ENCODE peak calls at places on chromosome 22, in four cellular contexts. D is GM12891, N is K562, R is GM12878. L is an unnamed sample.

GRCh38 chr22:31692186-31692886 is 30.3 kb upstream of the PISD start:
- DNase-seq in D (no peak), N (no peak), R (no peak), L (no peak)

GRCh38 chr22:32364210-32364609 is 6.5 kb downstream of the RFPL3 start:
- DNase-seq in D (no peak), N (no peak), R (no peak), L (no peak)

GRCh38 chr22:45104313-45104712 is 59.4 kb upstream of the NUP50 start:
- DNase-seq in D (no peak), N (no peak), R (no peak), L (no peak)

GRCh38 chr22:30927806-30928205 is 40.8 kb downstream of the MORC2 start:
- DNase-seq in D (no peak), N (no peak), R (no peak), L (no peak)

GRCh38 chr22:49877642-49878041 is 24.0 kb downstream of the ZBED4 start:
- DNase-seq in D (no peak), N (no peak), R (no peak), L (no peak)

GRCh38 chr22:45162531-45162930 is 1.2 kb upstream of the NUP50 start:
- DNase-seq in D (no peak), N (no peak), R (no peak), L (no peak)

GRCh38 chr22:46172522-46172921 is 22.2 kb downstream of the PPARA start:
- DNase-seq in D (no peak), N (no peak), R (no peak), L (no peak)

GRCh38 chr22:27642104-27642800 is 159.3 kb downstream of the MN1 start:
- DNase-seq in D (no peak), N (peak), R (no peak), L (no peak)

GRCh38 chr22:17968126-17968525 is 56.2 kb downstream of the MICAL3 start:
- DNase-seq in D (no peak), N (no peak), R (no peak), L (no peak)

GRCh38 chr22:17339095-17339693 is 30.1 kb upstream of the CECR2 start:
- DNase-seq in D (no peak), N (no peak), R (no peak), L (no peak)

GRCh38 chr22:20604092-20604747 is 96.8 kb downstream of the MED15 start:
- DNase-seq in D (no peak), N (no peak), R (no peak), L (no peak)

GRCh38 chr22:50468626-50469025 is 6.2 kb downstream of the SBF1 start:
- DNase-seq in D (no peak), N (no peak), R (no peak), L (no peak)

GRCh38 chr22:34997921-34998320 is 68.0 kb upstream of the ISX start:
- DNase-seq in D (no peak), N (no peak), R (no peak), L (no peak)

GRCh38 chr22:50233223-50233622 is 11.6 kb downstream of the TUBGCP6 start:
- DNase-seq in D (no peak), N (no peak), R (no peak), L (no peak)

GRCh38 chr22:49724030-49724892 is 103.4 kb downstream of the BRD1 start:
- DNase-seq in D (no peak), N (peak), R (no peak), L (no peak)

GRCh38 chr22:28247667-28248363 is 328.8 kb upstream of the PITPNB start:
- DNase-seq in D (no peak), N (peak), R (no peak), L (no peak)

GRCh38 chr22:35638408-35638807 is 9.8 kb upstream of the APOL6 start:
- DNase-seq in D (no peak), N (no peak), R (no peak), L (no peak)

GRCh38 chr22:23827351-23827995 is 11.3 kb downstream of the DERL3 start:
- DNase-seq in D (no peak), N (no peak), R (no peak), L (no peak)

GRCh38 chr22:50371101-50371648 is 28.0 kb downstream of the PPP6R2 start:
- DNase-seq in D (no peak), N (no peak), R (no peak), L (no peak)

GRCh38 chr22:45163074-45163416 is 680 bp upstream of the NUP50 start:
- DNase-seq in D (peak), N (peak), R (no peak), L (peak)

GRCh38 chr22:16774911-16775529 is 50.2 kb downstream of the XKR3 start:
- DNase-seq in D (no peak), N (no peak), R (no peak), L (no peak)

GRCh38 chr22:36395922-36396321 is 8.2 kb upstream of the MYH9 start:
- DNase-seq in D (no peak), N (no peak), R (no peak), L (no peak)

GRCh38 chr22:49147617-49148175 is 680.0 kb downstream of the BRD1 start:
- DNase-seq in D (no peak), N (no peak), R (no peak), L (no peak)

GRCh38 chr22:49553076-49553475 is 274.6 kb downstream of the BRD1 start:
- DNase-seq in D (no peak), N (no peak), R (no peak), L (no peak)

GRCh38 chr22:48827228-48827810 is 1000.4 kb downstream of the BRD1 start:
- DNase-seq in D (no peak), N (no peak), R (no peak), L (no peak)

GRCh38 chr22:35344956-35345690 is 35.8 kb upstream of the HMOX1 start:
- DNase-seq in D (no peak), N (no peak), R (no peak), L (no peak)

GRCh38 chr22:41946360-41947180 is at the start of gene CENPM:
- DNase-seq in D (peak), N (peak), R (peak), L (peak)
- TF ChIP-seq POLR2A in D (no peak), N (peak), R (peak), L (peak)

GRCh38 chr22:22397875-22398524 is 110.5 kb downstream of the ZNF280B start:
- DNase-seq in D (no peak), N (no peak), R (no peak), L (no peak)
- TF ChIP-seq TAF1 in D (no peak), N (no peak), R (no peak), L (no peak)

DNA sequence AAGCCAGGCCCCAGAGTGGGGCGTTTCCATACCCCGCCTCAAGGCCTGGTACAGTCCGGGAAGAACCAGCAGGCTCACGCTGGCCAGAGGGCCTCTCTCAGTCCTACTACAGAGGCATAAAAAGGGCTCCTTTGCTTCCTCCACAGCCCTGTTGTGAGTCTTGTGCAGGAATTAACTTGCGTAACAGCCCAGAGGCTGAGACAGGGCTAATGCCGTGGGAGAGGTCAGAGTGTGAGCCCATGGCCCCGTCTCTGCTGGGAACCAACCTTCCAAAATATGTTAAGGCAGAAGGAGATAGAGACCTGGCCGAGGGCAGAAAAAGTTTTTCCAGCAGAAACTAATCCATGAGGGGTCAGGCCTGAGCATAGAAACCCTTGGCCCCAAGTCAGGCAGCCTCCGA is 19.9 kb upstream of the TMEM184B start:
- DNase-seq in D (no peak), N (no peak), R (no peak), L (no peak)
- TF ChIP-seq POLR2A in D (no peak), N (no peak), R (no peak), L (no peak)

GRCh38 chr22:44026630-44027511 is 2.8 kb downstream of the PARVB start:
- DNase-seq in D (peak), N (peak), R (peak), L (peak)
- TF ChIP-seq TAF1 in D (peak), N (peak), R (peak), L (peak)

GRCh38 chr22:26348810-26349526 is 80.1 kb upstream of the ASPHD2 start:
- DNase-seq in D (no peak), N (no peak), R (no peak), L (no peak)
- TF ChIP-seq POLR2A in D (no peak), N (no peak), R (no peak), L (no peak)

GRCh38 chr22:39547587-39547947 is 15.0 kb upstream of the RPS19BP1 start:
- DNase-seq in D (no peak), N (no peak), R (no peak), L (no peak)
- TF ChIP-seq TAF1 in D (no peak), N (no peak), R (no peak), L (no peak)

DNA sequence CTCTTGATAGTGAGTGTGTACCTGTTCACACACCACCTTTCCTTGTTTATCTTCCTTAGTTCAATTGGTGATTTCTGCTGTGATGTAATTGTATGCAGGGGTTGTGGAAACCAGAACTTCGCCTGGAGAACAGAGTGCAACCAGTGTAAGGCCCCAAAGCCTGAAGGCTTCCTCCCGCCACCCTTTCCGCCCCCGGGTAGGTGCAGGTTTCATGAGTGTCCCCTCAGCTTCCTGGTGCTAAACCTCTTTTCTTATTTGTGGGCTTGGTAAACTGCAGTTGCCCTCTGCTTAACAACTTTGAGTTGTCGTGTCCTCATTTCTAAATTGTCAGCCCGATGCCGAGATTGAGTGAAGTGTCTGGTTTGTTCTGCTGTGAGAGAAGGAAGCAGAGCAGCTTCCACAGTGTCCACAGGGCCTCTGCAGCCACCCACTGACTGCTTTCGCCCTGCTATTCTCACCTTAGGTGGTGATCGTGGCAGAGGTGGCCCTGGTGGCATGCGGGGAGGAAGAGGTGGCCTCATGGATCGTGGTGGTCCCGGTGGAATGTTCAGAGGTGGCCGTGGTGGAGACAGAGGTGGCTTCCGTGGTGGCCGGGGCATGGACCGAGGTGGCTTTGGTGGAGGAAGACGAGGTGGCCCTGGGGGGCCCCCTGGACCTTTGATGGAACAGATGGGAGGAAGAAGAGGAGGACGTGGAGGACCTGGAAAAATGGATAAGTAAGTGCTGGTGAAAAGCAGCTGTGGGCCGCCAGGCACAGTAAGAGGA is 7.1 kb upstream of the GAS2L1 start:
- DNase-seq in D (no peak), N (no peak), R (no peak), L (no peak)
- TF ChIP-seq POLR2A in D (no peak), N (no peak), R (peak), L (peak)

GRCh38 chr22:39520874-39521857 is 804 bp downstream of the ATF4 start:
- DNase-seq in D (no peak), N (peak), R (no peak), L (peak)

GRCh38 chr22:39524089-39524752 is 3.9 kb downstream of the ATF4 start:
- DNase-seq in D (no peak), N (no peak), R (no peak), L (no peak)

GRCh38 chr22:39520054-39520873 is at the start of gene ATF4:
- DNase-seq in D (peak), N (peak), R (peak), L (peak)

GRCh38 chr22:39524753-39525657 is 4.6 kb downstream of the ATF4 start:
- DNase-seq in D (no peak), N (no peak), R (no peak), L (no peak)

GRCh38 chr22:39522567-39523300 is 2.4 kb downstream of the ATF4 start:
- DNase-seq in D (no peak), N (no peak), R (no peak), L (no peak)
- TF ChIP-seq TAF1 in D (peak), N (no peak), R (peak), L (peak)